ENCODE peak calls at places on chromosome 5, in seven cellular contexts. P, Y, O, E, N, H and Z are unnamed samples.

GRCh38 chr5:175576096-175576495 is 81.8 kb upstream of the HRH2 start:
- DNase-seq in P (no peak), Y (no peak), O (no peak), E (no peak), N (no peak), H (no peak), Z (no peak)

GRCh38 chr5:142356318-142356715 is 31.5 kb upstream of the SPRY4 start:
- DNase-seq in P (no peak), Y (no peak), O (no peak), E (no peak), N (no peak), H (no peak), Z (no peak)

GRCh38 chr5:173764321-173765029 is 123.7 kb upstream of the CPEB4 start:
- DNase-seq in P (peak), Y (no peak), O (no peak), E (no peak), N (no peak), H (no peak), Z (no peak)

GRCh38 chr5:96279796-96280542 is 153.1 kb downstream of the PCSK1 start:
- DNase-seq in P (no peak), Y (no peak), O (no peak), E (no peak), N (no peak), H (no peak), Z (no peak)

GRCh38 chr5:21071421-21071820 is 1083.4 kb upstream of the CDH18 start:
- DNase-seq in P (no peak), Y (no peak), O (no peak), E (no peak), N (no peak), H (no peak), Z (no peak)

GRCh38 chr5:174425271-174425963 is 299.0 kb upstream of the MSX2 start:
- DNase-seq in P (no peak), Y (no peak), O (no peak), E (no peak), N (no peak), H (no peak), Z (no peak)

GRCh38 chr5:34059997-34060396 is 17.0 kb upstream of the C1QTNF3 start:
- DNase-seq in P (no peak), Y (no peak), O (no peak), E (no peak), N (no peak), H (no peak), Z (no peak)

GRCh38 chr5:160271396-160271795 is 41.0 kb downstream of the CCNJL start:
- DNase-seq in P (no peak), Y (no peak), O (no peak), E (no peak), N (no peak), H (no peak), Z (no peak)

GRCh38 chr5:168152660-168153059 is 138.8 kb upstream of the WWC1 start:
- DNase-seq in P (no peak), Y (no peak), O (no peak), E (no peak), N (no peak), H (no peak), Z (no peak)

GRCh38 chr5:1011226-1011631 is 2.6 kb downstream of the NKD2 start:
- DNase-seq in P (no peak), Y (peak), O (peak), E (peak), N (no peak), H (no peak), Z (no peak)

GRCh38 chr5:180156141-180156540 is 52.9 kb downstream of the RASGEF1C start:
- DNase-seq in P (no peak), Y (no peak), O (no peak), E (peak), N (no peak), H (no peak), Z (no peak)

GRCh38 chr5:17837757-17838156 is 203.5 kb downstream of the TAF11L14 start:
- DNase-seq in P (no peak), Y (no peak), O (no peak), E (no peak), N (no peak), H (no peak), Z (no peak)

GRCh38 chr5:56409331-56410190 is 176.4 kb upstream of the ANKRD55 start:
- DNase-seq in P (peak), Y (no peak), O (no peak), E (no peak), N (no peak), H (no peak), Z (no peak)

GRCh38 chr5:113034182-113034773 is 57.7 kb downstream of the DCP2 start:
- DNase-seq in P (peak), Y (no peak), O (no peak), E (no peak), N (no peak), H (no peak), Z (no peak)

GRCh38 chr5:60248900-60249299 is 355.4 kb upstream of the PDE4D start:
- DNase-seq in P (no peak), Y (no peak), O (no peak), E (no peak), N (no peak), H (no peak), Z (peak)

GRCh38 chr5:162593881-162594280 is 526.3 kb downstream of the GABRG2 start:
- DNase-seq in P (no peak), Y (no peak), O (no peak), E (no peak), N (no peak), H (no peak), Z (peak)

GRCh38 chr5:52554297-52554696 is 233.4 kb upstream of the ITGA1 start:
- DNase-seq in P (no peak), Y (no peak), O (no peak), E (no peak), N (no peak), H (no peak), Z (no peak)

GRCh38 chr5:35830587-35830986 is 26.1 kb upstream of the IL7R start:
- DNase-seq in P (no peak), Y (no peak), O (no peak), E (no peak), N (no peak), H (no peak), Z (no peak)

GRCh38 chr5:34682926-34683623 is 26.9 kb downstream of the RAI14 start:
- DNase-seq in P (no peak), Y (no peak), O (no peak), E (no peak), N (no peak), H (no peak), Z (no peak)

GRCh38 chr5:5340206-5340729 is 82.2 kb upstream of the ICE1 start:
- DNase-seq in P (peak), Y (no peak), O (no peak), E (no peak), N (peak), H (peak), Z (no peak)

GRCh38 chr5:75551471-75551870 is 39.8 kb downstream of the POLK start:
- DNase-seq in P (peak), Y (no peak), O (no peak), E (no peak), N (no peak), H (no peak), Z (no peak)

GRCh38 chr5:148659641-148660345 is 5.5 kb upstream of the HTR4 start:
- DNase-seq in P (no peak), Y (no peak), O (no peak), E (no peak), N (no peak), H (no peak), Z (no peak)

GRCh38 chr5:130282044-130282443 is 377.8 kb downstream of the CHSY3 start:
- DNase-seq in P (peak), Y (no peak), O (no peak), E (no peak), N (no peak), H (no peak), Z (no peak)

GRCh38 chr5:14156611-14157493 is 13.7 kb downstream of the TRIO start:
- DNase-seq in P (peak), Y (no peak), O (no peak), E (no peak), N (no peak), H (no peak), Z (no peak)

GRCh38 chr5:124180523-124181461 is 565.6 kb downstream of the ZNF608 start:
- DNase-seq in P (no peak), Y (no peak), O (no peak), E (no peak), N (no peak), H (no peak), Z (no peak)

GRCh38 chr5:126499742-126500396 is 76.7 kb downstream of the GRAMD2B start:
- DNase-seq in P (no peak), Y (no peak), O (no peak), E (no peak), N (no peak), H (no peak), Z (peak)

GRCh38 chr5:179766021-179766725 is 27.6 kb upstream of the LTC4S start:
- DNase-seq in P (peak), Y (no peak), O (no peak), E (no peak), N (no peak), H (no peak), Z (no peak)

GRCh38 chr5:11126844-11127243 is 365.8 kb upstream of the DAP start:
- DNase-seq in P (no peak), Y (no peak), O (no peak), E (no peak), N (no peak), H (no peak), Z (no peak)

GRCh38 chr5:169978744-169979143 is 1.6 kb downstream of the INSYN2B start:
- DNase-seq in P (no peak), Y (no peak), O (no peak), E (no peak), N (no peak), H (no peak), Z (no peak)

GRCh38 chr5:75734913-75735789 is 17.9 kb upstream of the POC5 start:
- DNase-seq in P (peak), Y (no peak), O (no peak), E (no peak), N (peak), H (peak), Z (no peak)

GRCh38 chr5:39020465-39020864 is 53.7 kb downstream of the RICTOR start:
- DNase-seq in P (no peak), Y (no peak), O (no peak), E (no peak), N (no peak), H (no peak), Z (peak)

GRCh38 chr5:95086932-95087818 is 197.7 kb downstream of the MCTP1 start:
- DNase-seq in P (no peak), Y (no peak), O (no peak), E (no peak), N (no peak), H (no peak), Z (peak)

GRCh38 chr5:91384671-91385430 is 1.7 kb upstream of the ARRDC3 start:
- DNase-seq in P (peak), Y (no peak), O (peak), E (no peak), N (no peak), H (no peak), Z (peak)

GRCh38 chr5:139844472-139845145 is 49.0 kb downstream of the PSD2 start:
- DNase-seq in P (peak), Y (peak), O (peak), E (peak), N (peak), H (peak), Z (peak)

GRCh38 chr5:153122416-153122815 is 368.1 kb upstream of the GRIA1 start:
- DNase-seq in P (no peak), Y (no peak), O (no peak), E (no peak), N (no peak), H (no peak), Z (no peak)

GRCh38 chr5:1500411-1501091 is 23.2 kb downstream of the LPCAT1 start:
- DNase-seq in P (no peak), Y (no peak), O (no peak), E (no peak), N (no peak), H (peak), Z (no peak)